ENCODE peak calls at places on chromosomes 3 and 15, in six cellular contexts. O is stomach, W is testis, S is gastrocnemius medialis, N is mammary epithelial cell, J is ovary. Y is an unnamed sample. For H3K36me3, the result is how much of the 10 kb centered on the place peaks cover.

GRCh38 chr15:71044006-71044405 is 71.3 kb upstream of the THSD4 start:
- DNase-seq in W (no peak), J (no peak), S (no peak), N (peak), O (no peak), Y (no peak)

GRCh38 chr3:196775938-196776337 is 36.3 kb downstream of the PAK2 start:
- DNase-seq in W (no peak), O (no peak), N (no peak), J (no peak), S (no peak), Y (no peak)

GRCh38 chr3:121152573-121152972 is 244.6 kb downstream of the STXBP5L start:
- DNase-seq in S (no peak), N (peak), O (no peak), J (no peak), W (peak), Y (no peak)

GRCh38 chr3:40185029-40185695 is 124.3 kb upstream of the EIF1B start:
- DNase-seq in W (no peak), J (no peak), N (no peak), S (no peak), O (no peak), Y (peak)

GRCh38 chr3:84318273-84318809 is 640.4 kb upstream of the CADM2 start:
- DNase-seq in O (no peak), J (no peak), W (no peak), S (no peak), N (no peak), Y (no peak)

GRCh38 chr3:115227046-115227445 is 80.0 kb upstream of the ZBTB20 start:
- DNase-seq in J (no peak), S (no peak), N (no peak), O (no peak), W (no peak), Y (no peak)

GRCh38 chr3:172181936-172182708 is 142.7 kb downstream of the FNDC3B start:
- DNase-seq in O (no peak), W (no peak), J (no peak), N (peak), S (no peak), Y (peak)

GRCh38 chr3:130834476-130834875 is 59.4 kb upstream of the ATP2C1 start:
- DNase-seq in N (peak), O (no peak), S (no peak), J (no peak), W (peak), Y (no peak)

GRCh38 chr3:131348911-131349310 is 32.7 kb upstream of the NUDT16 start:
- DNase-seq in O (no peak), W (no peak), N (peak), J (no peak), S (no peak), Y (no peak)

GRCh38 chr3:123664771-123665170 is 79.9 kb upstream of the HACD2 start:
- DNase-seq in N (no peak), W (no peak), J (no peak), S (no peak), O (no peak), Y (no peak)

GRCh38 chr3:186882881-186883685 is 40.6 kb downstream of the ADIPOQ start:
- DNase-seq in J (no peak), S (no peak), W (no peak), N (peak), O (no peak), Y (no peak)

GRCh38 chr3:177197934-177198484 is 727 bp upstream of the TBL1XR1 start:
- DNase-seq in N (no peak), W (no peak), O (no peak), S (no peak), J (no peak), Y (no peak)

GRCh38 chr3:140207541-140207940 is 272.6 kb downstream of the CLSTN2 start:
- DNase-seq in J (no peak), N (no peak), S (no peak), W (no peak), O (no peak), Y (no peak)

GRCh38 chr3:71245052-71245488 is 338.5 kb downstream of the FOXP1 start:
- DNase-seq in N (no peak), J (peak), W (peak), O (no peak), S (no peak), Y (peak)

GRCh38 chr3:71245971-71246860 is 337.3 kb downstream of the FOXP1 start:
- DNase-seq in O (no peak), J (peak), W (peak), N (no peak), S (no peak), Y (no peak)

GRCh38 chr3:71244153-71245051 is 339.1 kb downstream of the FOXP1 start:
- DNase-seq in N (no peak), J (peak), O (no peak), W (no peak), S (peak), Y (no peak)

GRCh38 chr3:71241981-71242552 is 341.5 kb downstream of the FOXP1 start:
- DNase-seq in N (peak), J (no peak), O (no peak), W (no peak), S (no peak), Y (no peak)

GRCh38 chr3:71243230-71243629 is 340.3 kb downstream of the FOXP1 start:
- DNase-seq in S (no peak), O (no peak), J (no peak), N (no peak), W (no peak), Y (no peak)
- H3K27ac ChIP-seq in S (no peak), O (peak), J (no peak), N (no peak), W (no peak), Y (no peak)

DNA sequence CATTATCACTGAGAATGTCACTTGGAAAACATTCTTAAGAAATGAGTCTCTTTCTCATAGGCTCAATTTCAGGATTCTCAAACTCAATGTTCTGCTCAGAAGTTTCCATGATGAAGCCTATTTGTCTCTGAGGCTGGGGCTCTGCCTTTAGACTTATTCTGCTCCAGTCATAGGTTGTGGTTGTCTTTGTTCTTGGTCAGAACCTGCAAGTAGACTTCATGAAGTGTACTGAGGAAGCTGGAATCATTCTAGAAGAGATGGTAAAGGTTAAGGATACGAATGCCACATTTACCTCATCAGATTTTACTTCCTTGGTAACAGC is 31.6 kb upstream of the TKT start:
- DNase-seq in W (no peak), N (no peak), S (no peak), J (no peak), O (no peak), Y (no peak)
- H3K36me3 ChIP-seq in W (under half), N (under half), S (under half), J (under half), O (half or more), Y (under half)

DNA sequence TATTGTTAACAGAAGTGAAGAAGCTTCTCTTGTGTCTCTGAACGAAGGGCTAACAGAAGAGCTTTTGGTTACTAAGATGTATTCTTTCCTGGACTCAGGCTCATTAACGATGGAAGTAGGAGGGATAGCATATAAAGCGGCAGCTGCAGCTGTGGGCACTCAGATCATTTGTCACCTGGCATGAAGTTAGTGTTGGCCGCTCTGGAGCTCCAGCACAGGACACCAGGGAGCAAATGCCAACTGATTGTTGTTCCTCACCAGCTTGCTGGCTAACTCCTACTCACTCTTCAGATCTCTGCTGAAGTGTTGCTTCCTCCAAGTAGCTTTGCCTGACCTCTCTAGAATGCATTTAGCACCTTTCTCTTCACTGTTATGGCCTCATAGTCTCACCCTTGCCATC is 15.6 kb upstream of the SLITRK3 start:
- DNase-seq in W (no peak), S (no peak), N (no peak), J (no peak), O (no peak), Y (no peak)
- H3K27ac ChIP-seq in W (no peak), S (no peak), N (no peak), J (no peak), O (no peak), Y (no peak)

DNA sequence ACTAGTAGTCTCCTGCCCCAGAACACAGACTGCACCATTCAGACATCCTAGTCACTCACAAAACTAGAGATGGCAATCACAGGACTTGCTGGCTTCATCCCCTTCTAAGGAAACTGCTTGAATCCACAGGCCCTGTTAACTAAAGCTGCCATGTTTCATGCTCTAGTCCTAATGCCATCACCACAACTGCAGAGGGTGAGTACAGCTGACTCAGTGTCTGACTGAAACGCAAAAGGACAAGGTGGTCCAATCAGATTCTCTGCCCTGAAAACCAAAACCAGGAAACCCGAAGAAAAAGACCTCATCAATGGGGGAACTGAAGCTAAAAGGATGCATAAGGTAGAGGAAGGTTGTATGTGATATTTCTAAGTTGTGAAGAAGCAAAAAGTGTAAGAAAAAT is 25.2 kb upstream of the TFDP2 start:
- DNase-seq in N (no peak), W (no peak), J (no peak), S (no peak), O (no peak), Y (no peak)
- H3K36me3 ChIP-seq in N (under half), W (under half), J (under half), S (under half), O (half or more), Y (under half)

DNA sequence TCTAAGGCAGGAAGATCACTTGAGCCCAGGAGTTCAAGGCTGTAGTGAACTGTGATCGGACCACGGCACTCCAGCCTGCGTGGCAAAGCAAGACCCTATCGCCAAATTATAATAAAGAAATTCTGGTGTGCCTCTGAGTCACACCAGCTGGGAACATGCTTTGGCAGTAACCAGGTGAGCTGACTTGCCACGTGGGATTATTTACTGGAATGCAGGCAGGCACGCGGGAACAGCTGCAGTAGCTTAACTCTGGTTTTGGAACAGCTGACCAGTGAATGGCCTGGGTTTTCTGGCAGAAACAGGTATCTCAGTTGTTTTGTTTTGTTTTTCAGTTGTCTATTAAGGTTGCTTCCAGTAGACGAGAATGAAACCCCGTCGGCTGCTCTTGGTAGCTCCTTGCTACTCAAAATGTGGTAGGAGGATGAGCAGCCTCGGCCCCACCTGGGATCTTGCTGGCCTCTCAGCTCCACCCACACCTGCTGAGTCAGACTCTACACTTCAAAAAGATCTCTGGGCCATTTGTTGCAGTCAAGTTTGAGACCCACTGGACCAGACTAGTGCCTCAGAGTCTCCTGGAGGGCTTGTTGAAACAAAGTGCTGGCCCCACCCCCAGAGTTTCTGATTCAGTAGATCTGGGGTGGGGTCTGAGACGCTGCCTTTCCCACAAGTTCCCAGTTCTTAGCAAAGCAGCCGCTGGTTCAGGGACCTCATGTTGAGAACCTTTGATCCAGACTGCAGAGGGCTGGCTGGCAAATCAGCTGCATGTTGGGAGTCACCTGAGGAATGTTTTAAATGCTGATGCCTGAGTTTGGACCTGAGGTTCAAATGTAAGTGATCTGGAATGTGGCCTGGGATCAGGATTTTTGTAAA is 26.6 kb downstream of the IDH2 start:
- DNase-seq in W (no peak), N (peak), O (peak), S (peak), J (no peak), Y (peak)
- H3K27ac ChIP-seq in W (no peak), N (peak), O (peak), S (peak), J (no peak), Y (no peak)

DNA sequence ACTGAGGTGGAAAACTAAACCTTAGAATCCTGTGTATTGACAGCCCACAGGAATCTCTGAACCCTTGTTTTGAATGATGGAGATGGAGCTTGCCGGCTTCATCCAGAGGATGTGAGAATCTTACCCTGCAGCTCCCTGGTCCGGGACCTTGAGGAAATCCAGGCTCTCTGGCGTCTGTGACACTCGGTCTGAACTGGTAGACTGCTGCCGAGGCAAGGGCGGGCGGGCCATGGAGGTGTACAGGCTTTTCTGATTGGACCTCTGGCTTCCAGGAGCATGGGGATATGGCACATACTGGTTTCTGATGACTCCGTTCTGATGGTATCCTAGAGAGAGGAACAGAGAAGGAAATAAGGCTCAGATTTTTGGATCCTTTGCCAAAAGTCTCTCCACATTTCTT is 48.5 kb downstream of the CCNB2 start:
- DNase-seq in S (no peak), N (no peak), J (no peak), O (no peak), W (no peak), Y (no peak)
- H3K36me3 ChIP-seq in S (under half), N (under half), J (under half), O (half or more), W (under half), Y (half or more)

DNA sequence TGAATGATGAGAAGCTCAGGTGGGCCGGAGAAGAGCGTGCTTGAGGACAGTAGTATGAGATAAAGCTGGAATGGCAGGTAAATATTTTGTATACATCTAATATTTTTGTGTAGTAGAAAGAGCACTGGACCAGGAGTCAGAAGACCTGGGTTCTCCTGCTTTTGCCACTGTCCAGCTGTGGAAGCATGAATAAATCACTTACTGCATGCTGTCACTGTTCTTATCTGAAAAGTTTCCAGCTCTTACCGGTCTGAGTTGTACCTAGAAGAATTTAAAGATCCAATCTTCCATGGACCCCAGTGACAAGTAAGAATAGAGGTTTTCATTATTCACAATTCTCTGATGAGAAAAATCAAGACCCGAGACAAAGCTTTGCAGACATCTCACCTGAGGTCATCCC is 5.9 kb downstream of the XPC start:
- DNase-seq in N (no peak), O (no peak), J (no peak), W (no peak), S (no peak), Y (no peak)
- H3K27ac ChIP-seq in N (no peak), O (no peak), J (no peak), W (no peak), S (no peak), Y (no peak)

DNA sequence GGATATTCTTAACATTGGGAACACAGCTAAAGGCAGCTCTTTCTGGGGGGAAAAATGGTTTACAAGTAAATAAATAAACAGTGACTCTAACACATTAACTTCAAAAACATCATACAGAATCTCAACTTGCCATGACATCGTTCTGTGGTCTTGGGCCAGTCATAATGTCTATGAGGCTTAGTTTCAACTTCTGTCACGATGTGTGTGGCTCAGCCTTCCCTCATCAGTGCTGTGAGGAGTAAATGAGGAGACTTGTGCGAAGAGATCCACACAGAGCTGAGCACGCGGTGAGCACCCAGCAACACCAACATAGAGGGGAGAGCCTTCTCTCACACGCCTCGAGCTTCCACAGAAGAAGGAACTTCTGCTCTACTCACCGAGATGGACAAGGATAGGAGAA is 49.0 kb downstream of the DZIP1L start:
- DNase-seq in W (no peak), O (no peak), J (no peak), S (no peak), N (no peak), Y (no peak)
- H3K36me3 ChIP-seq in W (under half), O (half or more), J (under half), S (under half), N (under half), Y (under half)

Y was measured in SJCRH30.